ENCODE peak calls at places on chromosomes 3 and 15, in nine cellular contexts. One of them, this sample, is unnamed.

GRCh38 chr15:44706401-44706800 is 4.7 kb downstream of the PATL2 start:
- DNase-seq in heart left ventricle: no peak
- DNase-seq in mucosa of gallbladder: no peak
- DNase-seq in astrocyte of the spinal cord: no peak
- DNase-seq in thyroid gland: no peak
- DNase-seq in COR-L47: no peak
- DNase-seq in anterior cingulate cortex: no peak
- DNase-seq in left ventricle myocardium inferior: no peak
- DNase-seq in epithelial cell of esophagus: no peak
- DNase-seq in this sample: no peak

GRCh38 chr3:9553021-9553948 is at the start of gene LHFPL4:
- DNase-seq in heart left ventricle: no peak
- DNase-seq in mucosa of gallbladder: no peak
- DNase-seq in astrocyte of the spinal cord: no peak
- DNase-seq in thyroid gland: no peak
- DNase-seq in COR-L47: no peak
- DNase-seq in anterior cingulate cortex: no peak
- DNase-seq in left ventricle myocardium inferior: no peak
- DNase-seq in epithelial cell of esophagus: no peak
- DNase-seq in this sample: no peak

GRCh38 chr3:2908693-2909351 is 201.4 kb downstream of the IL5RA start:
- DNase-seq in heart left ventricle: no peak
- DNase-seq in mucosa of gallbladder: no peak
- DNase-seq in astrocyte of the spinal cord: no peak
- DNase-seq in thyroid gland: no peak
- DNase-seq in COR-L47: no peak
- DNase-seq in anterior cingulate cortex: no peak
- DNase-seq in left ventricle myocardium inferior: no peak
- DNase-seq in epithelial cell of esophagus: no peak
- DNase-seq in this sample: no peak

GRCh38 chr3:124986153-124987143 is 51.9 kb upstream of the MUC13 start:
- DNase-seq in heart left ventricle: no peak
- DNase-seq in mucosa of gallbladder: peak
- DNase-seq in astrocyte of the spinal cord: peak
- DNase-seq in thyroid gland: no peak
- DNase-seq in COR-L47: no peak
- DNase-seq in anterior cingulate cortex: no peak
- DNase-seq in left ventricle myocardium inferior: no peak
- DNase-seq in epithelial cell of esophagus: peak
- DNase-seq in this sample: no peak

GRCh38 chr3:127110982-127111693 is 81.8 kb upstream of the PRR23E start:
- DNase-seq in heart left ventricle: no peak
- DNase-seq in mucosa of gallbladder: no peak
- DNase-seq in astrocyte of the spinal cord: no peak
- DNase-seq in thyroid gland: no peak
- DNase-seq in COR-L47: no peak
- DNase-seq in anterior cingulate cortex: no peak
- DNase-seq in left ventricle myocardium inferior: no peak
- DNase-seq in epithelial cell of esophagus: no peak
- DNase-seq in this sample: no peak

GRCh38 chr3:42061711-42062408 is 29.3 kb upstream of the TRAK1 start:
- DNase-seq in heart left ventricle: peak
- DNase-seq in mucosa of gallbladder: peak
- DNase-seq in astrocyte of the spinal cord: peak
- DNase-seq in thyroid gland: peak
- DNase-seq in COR-L47: no peak
- DNase-seq in anterior cingulate cortex: no peak
- DNase-seq in left ventricle myocardium inferior: peak
- DNase-seq in epithelial cell of esophagus: peak
- DNase-seq in this sample: peak

GRCh38 chr3:78506581-78507195 is 1261.1 kb downstream of the ROBO1 start:
- DNase-seq in heart left ventricle: no peak
- DNase-seq in mucosa of gallbladder: no peak
- DNase-seq in astrocyte of the spinal cord: peak
- DNase-seq in thyroid gland: no peak
- DNase-seq in COR-L47: no peak
- DNase-seq in anterior cingulate cortex: no peak
- DNase-seq in left ventricle myocardium inferior: no peak
- DNase-seq in epithelial cell of esophagus: peak
- DNase-seq in this sample: no peak

GRCh38 chr3:110624571-110624970 is 447.0 kb upstream of the NECTIN3 start:
- DNase-seq in heart left ventricle: no peak
- DNase-seq in mucosa of gallbladder: no peak
- DNase-seq in astrocyte of the spinal cord: no peak
- DNase-seq in thyroid gland: no peak
- DNase-seq in COR-L47: no peak
- DNase-seq in anterior cingulate cortex: no peak
- DNase-seq in left ventricle myocardium inferior: no peak
- DNase-seq in epithelial cell of esophagus: peak
- DNase-seq in this sample: no peak

GRCh38 chr3:4986611-4987373 is 7.6 kb downstream of the BHLHE40 start:
- DNase-seq in heart left ventricle: peak
- DNase-seq in mucosa of gallbladder: peak
- DNase-seq in astrocyte of the spinal cord: peak
- DNase-seq in thyroid gland: peak
- DNase-seq in COR-L47: peak
- DNase-seq in anterior cingulate cortex: peak
- DNase-seq in left ventricle myocardium inferior: peak
- DNase-seq in epithelial cell of esophagus: peak
- DNase-seq in this sample: peak

GRCh38 chr15:79195239-79195638 is 87.3 kb upstream of the ANKRD34C start:
- DNase-seq in heart left ventricle: no peak
- DNase-seq in mucosa of gallbladder: no peak
- DNase-seq in astrocyte of the spinal cord: no peak
- DNase-seq in thyroid gland: no peak
- DNase-seq in COR-L47: no peak
- DNase-seq in anterior cingulate cortex: no peak
- DNase-seq in left ventricle myocardium inferior: no peak
- DNase-seq in epithelial cell of esophagus: no peak
- DNase-seq in this sample: no peak

GRCh38 chr15:71469393-71469792 is 341.0 kb upstream of the NR2E3 start:
- DNase-seq in heart left ventricle: no peak
- DNase-seq in mucosa of gallbladder: no peak
- DNase-seq in astrocyte of the spinal cord: no peak
- DNase-seq in thyroid gland: no peak
- DNase-seq in COR-L47: no peak
- DNase-seq in anterior cingulate cortex: no peak
- DNase-seq in left ventricle myocardium inferior: no peak
- DNase-seq in epithelial cell of esophagus: no peak
- DNase-seq in this sample: no peak

GRCh38 chr3:57065588-57065987 is 5.1 kb downstream of the SPATA12 start:
- DNase-seq in heart left ventricle: no peak
- DNase-seq in mucosa of gallbladder: no peak
- DNase-seq in astrocyte of the spinal cord: peak
- DNase-seq in thyroid gland: no peak
- DNase-seq in COR-L47: no peak
- DNase-seq in anterior cingulate cortex: no peak
- DNase-seq in left ventricle myocardium inferior: no peak
- DNase-seq in epithelial cell of esophagus: peak
- DNase-seq in this sample: no peak

GRCh38 chr3:169145551-169145950 is 518.0 kb downstream of the MECOM start:
- DNase-seq in heart left ventricle: no peak
- DNase-seq in mucosa of gallbladder: no peak
- DNase-seq in astrocyte of the spinal cord: no peak
- DNase-seq in thyroid gland: no peak
- DNase-seq in COR-L47: no peak
- DNase-seq in anterior cingulate cortex: no peak
- DNase-seq in left ventricle myocardium inferior: no peak
- DNase-seq in epithelial cell of esophagus: no peak
- DNase-seq in this sample: no peak

GRCh38 chr3:195095035-195095703 is 175.8 kb downstream of the XXYLT1 start:
- DNase-seq in heart left ventricle: no peak
- DNase-seq in mucosa of gallbladder: no peak
- DNase-seq in astrocyte of the spinal cord: no peak
- DNase-seq in thyroid gland: peak
- DNase-seq in COR-L47: no peak
- DNase-seq in anterior cingulate cortex: no peak
- DNase-seq in left ventricle myocardium inferior: peak
- DNase-seq in epithelial cell of esophagus: no peak
- DNase-seq in this sample: no peak

GRCh38 chr3:64414043-64414442 is 188.8 kb upstream of the PRICKLE2 start:
- DNase-seq in heart left ventricle: no peak
- DNase-seq in mucosa of gallbladder: no peak
- DNase-seq in astrocyte of the spinal cord: no peak
- DNase-seq in thyroid gland: no peak
- DNase-seq in COR-L47: no peak
- DNase-seq in anterior cingulate cortex: no peak
- DNase-seq in left ventricle myocardium inferior: no peak
- DNase-seq in epithelial cell of esophagus: no peak
- DNase-seq in this sample: no peak

GRCh38 chr3:141955163-141955562 is 78.7 kb downstream of the ATP1B3 start:
- DNase-seq in heart left ventricle: no peak
- DNase-seq in mucosa of gallbladder: no peak
- DNase-seq in astrocyte of the spinal cord: peak
- DNase-seq in thyroid gland: no peak
- DNase-seq in COR-L47: no peak
- DNase-seq in anterior cingulate cortex: no peak
- DNase-seq in left ventricle myocardium inferior: no peak
- DNase-seq in epithelial cell of esophagus: no peak
- DNase-seq in this sample: peak

GRCh38 chr3:148791296-148791695 is 36.3 kb upstream of the CPB1 start:
- DNase-seq in heart left ventricle: peak
- DNase-seq in mucosa of gallbladder: no peak
- DNase-seq in astrocyte of the spinal cord: peak
- DNase-seq in thyroid gland: no peak
- DNase-seq in COR-L47: no peak
- DNase-seq in anterior cingulate cortex: peak
- DNase-seq in left ventricle myocardium inferior: no peak
- DNase-seq in epithelial cell of esophagus: no peak
- DNase-seq in this sample: no peak

GRCh38 chr3:157531301-157531660 is 28.1 kb upstream of the VEPH1 start:
- DNase-seq in heart left ventricle: no peak
- DNase-seq in mucosa of gallbladder: no peak
- DNase-seq in astrocyte of the spinal cord: peak
- DNase-seq in thyroid gland: peak
- DNase-seq in COR-L47: no peak
- DNase-seq in anterior cingulate cortex: no peak
- DNase-seq in left ventricle myocardium inferior: no peak
- DNase-seq in epithelial cell of esophagus: peak
- DNase-seq in this sample: no peak

GRCh38 chr3:23600178-23600577 is 205.6 kb upstream of the UBE2E1 start:
- DNase-seq in heart left ventricle: no peak
- DNase-seq in mucosa of gallbladder: no peak
- DNase-seq in astrocyte of the spinal cord: peak
- DNase-seq in thyroid gland: no peak
- DNase-seq in COR-L47: no peak
- DNase-seq in anterior cingulate cortex: no peak
- DNase-seq in left ventricle myocardium inferior: no peak
- DNase-seq in epithelial cell of esophagus: peak
- DNase-seq in this sample: no peak

This sample was measured in adrenal gland.